ENCODE peak calls at places on chromosome 14, in eight cellular contexts. M is A549, F is GM13976, N is left cardiac atrium, B is GM10248, C is aorta, R is C1 segment of cervical spinal cord, Y is cardiac muscle cell. Z is an unnamed sample.

GRCh38 chr14:52351561-52352491 is 37.7 kb downstream of the PTGER2 start:
- DNase-seq in Y (peak; percentile 87), C (no peak), B (no peak), N (no peak), R (no peak), M (no peak), F (no peak), Z (no peak)

GRCh38 chr14:69614592-69614991 is 3.2 kb downstream of the SUSD6 start:
- DNase-seq in Y (no peak), F (no peak), M (no peak), N (no peak), C (no peak), R (no peak), B (no peak), Z (peak; percentile 81)

GRCh38 chr14:59829941-59830734 is 40.4 kb downstream of the RTN1 start:
- DNase-seq in R (no peak), B (no peak), N (no peak), F (no peak), Y (peak; percentile 4), M (no peak), C (no peak), Z (no peak)

GRCh38 chr14:90556050-90556477 is 159.2 kb downstream of the CALM1 start:
- DNase-seq in M (no peak), Y (no peak), N (peak; percentile 52), B (no peak), F (no peak), C (peak; percentile 68), R (no peak), Z (no peak)

GRCh38 chr14:24311837-24312615 is 724 bp downstream of the LTB4R start:
- DNase-seq in M (no peak), N (no peak), C (no peak), F (no peak), Y (peak; percentile 23), B (no peak), R (no peak), Z (no peak)

GRCh38 chr14:73759183-73759713 is 45.1 kb upstream of the PNMA1 start:
- DNase-seq in B (no peak), C (peak; percentile 91), R (no peak), M (no peak), Y (peak; percentile 78), N (peak; percentile 87), F (peak; percentile 66), Z (peak; percentile 90)

GRCh38 chr14:32083789-32084188 is 6.7 kb downstream of the ARHGAP5 start:
- DNase-seq in N (no peak), M (no peak), B (no peak), C (no peak), R (no peak), F (no peak), Y (no peak), Z (no peak)

GRCh38 chr14:65594153-65594881 is 181.8 kb downstream of the FUT8 start:
- DNase-seq in B (no peak), M (peak; percentile 13), F (no peak), R (no peak), Y (no peak), N (no peak), C (peak; percentile 63), Z (peak; percentile 33)

GRCh38 chr14:66974397-66975025 is 214.7 kb upstream of the GARIN2 start:
- DNase-seq in N (no peak), B (no peak), F (no peak), R (no peak), C (no peak), M (no peak), Y (peak; percentile 12), Z (no peak)

GRCh38 chr14:23153891-23154796 is 29.3 kb downstream of the SLC7A8 start:
- DNase-seq in B (no peak), R (no peak), C (peak; percentile 96), M (no peak), Y (peak; percentile 97), F (no peak), N (peak; percentile 95), Z (peak; percentile 93)

GRCh38 chr14:53411110-53411509 is 258.0 kb upstream of the DDHD1 start:
- DNase-seq in C (no peak), B (no peak), M (no peak), F (no peak), R (no peak), N (no peak), Y (peak; percentile 28), Z (peak; percentile 21)

GRCh38 chr14:103558071-103558882 is 4.2 kb downstream of the BAG5 start:
- DNase-seq in R (no peak), M (no peak), F (no peak), B (no peak), N (no peak), Y (peak; percentile 34), C (no peak), Z (no peak)

GRCh38 chr14:56400426-56400825 is 179.2 kb upstream of the TMEM260 start:
- DNase-seq in N (no peak), F (no peak), B (no peak), Y (peak; percentile 34), R (no peak), C (no peak), M (no peak), Z (no peak)

GRCh38 chr14:70186826-70187483 is 1.8 kb downstream of the SLC8A3 start:
- DNase-seq in M (no peak), C (no peak), R (no peak), Y (peak; percentile 36), F (peak; percentile 32), N (peak; percentile 33), B (peak; percentile 60), Z (no peak)

GRCh38 chr14:21367582-21368144 is 16.2 kb downstream of the SUPT16H start:
- DNase-seq in C (no peak), R (no peak), N (no peak), F (no peak), Y (no peak), B (no peak), M (no peak), Z (no peak)

GRCh38 chr14:101178184-101179072 is 274.9 kb upstream of the RTL1 start:
- DNase-seq in R (no peak), M (no peak), C (no peak), B (no peak), N (no peak), F (no peak), Y (no peak), Z (peak; percentile 53)

GRCh38 chr14:78228702-78229327 is 58.6 kb downstream of the NRXN3 start:
- DNase-seq in Y (no peak), F (no peak), R (no peak), M (no peak), N (no peak), B (no peak), C (no peak), Z (no peak)

GRCh38 chr14:103294091-103294490 is 39.9 kb upstream of the EIF5 start:
- DNase-seq in N (no peak), B (no peak), Y (no peak), C (no peak), R (no peak), F (no peak), M (no peak), Z (no peak)

GRCh38 chr14:58752782-58753181 is 115.0 kb downstream of the DACT1 start:
- DNase-seq in C (peak; percentile 93), Y (peak; percentile 52), N (peak; percentile 86), R (peak; percentile 69), F (no peak), M (peak; percentile 21), B (no peak), Z (peak; percentile 84)

GRCh38 chr14:50835280-50835679 is 4.3 kb upstream of the NIN start:
- DNase-seq in Y (peak; percentile 50), R (no peak), M (no peak), C (no peak), N (no peak), B (no peak), F (peak; percentile 40), Z (no peak)

GRCh38 chr14:24903337-24903736 is 146.6 kb downstream of the STXBP6 start:
- DNase-seq in C (no peak), F (no peak), M (no peak), Y (peak; percentile 62), B (no peak), N (no peak), R (no peak), Z (no peak)

GRCh38 chr14:75399819-75400678 is 27.8 kb upstream of the JDP2 start:
- DNase-seq in N (peak; percentile 91), F (no peak), Y (peak; percentile 61), C (peak; percentile 97), M (peak; percentile 18), R (peak; percentile 82), B (no peak), Z (peak; percentile 89)

GRCh38 chr14:76053576-76054369 is 68.2 kb downstream of the IFT43 start:
- DNase-seq in N (no peak), C (no peak), F (no peak), M (no peak), R (no peak), Y (no peak), B (no peak), Z (no peak)

GRCh38 chr14:87837306-87837705 is 155.7 kb downstream of the GALC start:
- DNase-seq in R (no peak), B (no peak), N (no peak), F (no peak), M (no peak), C (no peak), Y (no peak), Z (no peak)

GRCh38 chr14:105494606-105494929 is 3.5 kb downstream of the TEDC1 start:
- DNase-seq in F (no peak), B (no peak), Y (no peak), C (peak; percentile 69), N (no peak), M (no peak), R (no peak), Z (no peak)

GRCh38 chr14:88463318-88463717 is 77.9 kb downstream of the SPATA7 start:
- DNase-seq in M (peak; percentile 39), F (peak; percentile 49), B (peak; percentile 49), Y (peak; percentile 27), N (no peak), R (no peak), C (no peak), Z (no peak)

Z was measured in left lung.